ENCODE peak calls at places on chromosomes 1 and 21, in nine cellular contexts. G is sigmoid colon, F is heart left ventricle, Z is right lobe of liver, E is uterus, I is adrenal gland, J is A549, Y is IMR-90, W is transverse colon. L is an unnamed sample.

GRCh38 chr1:38640371-38640770 is 219.2 kb downstream of the RRAGC start:
- DNase-seq in G (no peak), F (no peak), Z (no peak), E (no peak), I (no peak), J (no peak), Y (no peak), W (no peak), L (no peak)

GRCh38 chr21:45826733-45827692 is 154.6 kb upstream of the COL6A1 start:
- DNase-seq in G (no peak), F (no peak), Z (no peak), E (no peak), I (no peak), J (no peak), Y (no peak), W (no peak), L (no peak)

GRCh38 chr21:35259452-35259851 is 210.3 kb upstream of the RUNX1 start:
- DNase-seq in G (no peak), F (no peak), Z (no peak), E (no peak), I (no peak), J (no peak), Y (no peak), W (no peak), L (no peak)

GRCh38 chr1:79532555-79532954 is 526.0 kb upstream of the ADGRL4 start:
- DNase-seq in G (no peak), F (no peak), Z (no peak), E (no peak), I (no peak), J (no peak), Y (no peak), W (no peak), L (no peak)

GRCh38 chr1:218546314-218546713 is 201.2 kb downstream of the TGFB2 start:
- DNase-seq in G (no peak), F (no peak), Z (no peak), E (no peak), I (no peak), J (peak), Y (peak), W (no peak), L (no peak)

GRCh38 chr1:219128957-219129356 is 44.7 kb upstream of the LYPLAL1 start:
- DNase-seq in G (no peak), F (no peak), Z (no peak), E (no peak), I (no peak), J (no peak), Y (no peak), W (no peak), L (no peak)

GRCh38 chr1:87305762-87306161 is 22.9 kb upstream of the LMO4 start:
- DNase-seq in G (no peak), F (no peak), Z (no peak), E (no peak), I (no peak), J (no peak), Y (no peak), W (no peak), L (no peak)

GRCh38 chr1:162899422-162900168 is 38.6 kb upstream of the CCDC190 start:
- DNase-seq in G (no peak), F (no peak), Z (no peak), E (no peak), I (no peak), J (no peak), Y (peak), W (no peak), L (no peak)

GRCh38 chr1:100443739-100444571 is 91.6 kb downstream of the CDC14A start:
- DNase-seq in G (peak), F (no peak), Z (no peak), E (no peak), I (no peak), J (no peak), Y (peak), W (no peak), L (no peak)

GRCh38 chr1:57633881-57634280 is 210.0 kb upstream of the DAB1 start:
- DNase-seq in G (no peak), F (no peak), Z (no peak), E (no peak), I (no peak), J (no peak), Y (no peak), W (no peak), L (no peak)

GRCh38 chr1:242005866-242006565 is 7.1 kb upstream of the MAP1LC3C start:
- DNase-seq in G (no peak), F (no peak), Z (no peak), E (no peak), I (no peak), J (no peak), Y (no peak), W (no peak), L (no peak)

GRCh38 chr1:100989306-100990077 is 36.1 kb downstream of the DPH5 start:
- DNase-seq in G (no peak), F (no peak), Z (no peak), E (no peak), I (no peak), J (no peak), Y (peak), W (no peak), L (no peak)

GRCh38 chr1:219990782-219991510 is 55.4 kb downstream of the EPRS1 start:
- DNase-seq in G (no peak), F (no peak), Z (no peak), E (no peak), I (no peak), J (peak), Y (peak), W (no peak), L (no peak)

GRCh38 chr1:22210176-22210575 is 67.3 kb upstream of the WNT4 start:
- DNase-seq in G (peak), F (no peak), Z (no peak), E (no peak), I (no peak), J (no peak), Y (no peak), W (no peak), L (no peak)

GRCh38 chr1:229671310-229671709 is 45.3 kb downstream of the URB2 start:
- DNase-seq in G (no peak), F (no peak), Z (no peak), E (no peak), I (no peak), J (no peak), Y (no peak), W (no peak), L (no peak)

GRCh38 chr21:28516996-28517592 is 475.6 kb downstream of the LTN1 start:
- DNase-seq in G (peak), F (peak), Z (peak), E (peak), I (peak), J (peak), Y (no peak), W (peak), L (peak)

GRCh38 chr1:197182716-197183115 is 36.2 kb upstream of the ASPM start:
- DNase-seq in G (no peak), F (no peak), Z (no peak), E (no peak), I (no peak), J (no peak), Y (no peak), W (no peak), L (no peak)

GRCh38 chr1:227915564-227916553 is 31.9 kb downstream of the WNT9A start:
- DNase-seq in G (no peak), F (peak), Z (no peak), E (no peak), I (no peak), J (no peak), Y (no peak), W (no peak), L (no peak)

GRCh38 chr21:40841524-40842196 is 5.3 kb downstream of the DSCAM start:
- DNase-seq in G (no peak), F (peak), Z (peak), E (no peak), I (peak), J (peak), Y (no peak), W (no peak), L (no peak)

GRCh38 chr1:22527555-22528296 is 35.6 kb upstream of the EPHA8 start:
- DNase-seq in G (no peak), F (no peak), Z (no peak), E (no peak), I (no peak), J (no peak), Y (no peak), W (no peak), L (no peak)

GRCh38 chr1:104636581-104636980 is 886.9 kb downstream of the AMY1C start:
- DNase-seq in G (no peak), F (no peak), Z (no peak), E (no peak), I (no peak), J (peak), Y (no peak), W (no peak), L (no peak)

GRCh38 chr1:232477728-232478127 is 152.2 kb downstream of the SIPA1L2 start:
- DNase-seq in G (no peak), F (no peak), Z (no peak), E (no peak), I (peak), J (no peak), Y (peak), W (no peak), L (peak)

GRCh38 chr1:236523704-236524141 is at the start of gene LGALS8:
- DNase-seq in G (peak), F (peak), Z (peak), E (peak), I (peak), J (peak), Y (peak), W (peak), L (peak)

GRCh38 chr1:201528631-201529260 is 10.2 kb upstream of the NAV1 start:
- DNase-seq in G (no peak), F (no peak), Z (no peak), E (no peak), I (peak), J (peak), Y (peak), W (no peak), L (no peak)

GRCh38 chr1:116476321-116476720 is 94.5 kb downstream of the CD58 start:
- DNase-seq in G (no peak), F (peak), Z (no peak), E (no peak), I (no peak), J (no peak), Y (no peak), W (peak), L (no peak)

GRCh38 chr1:30933874-30934252 is 25.3 kb upstream of the SDC3 start:
- DNase-seq in G (no peak), F (no peak), Z (no peak), E (no peak), I (no peak), J (peak), Y (peak), W (no peak), L (no peak)

GRCh38 chr1:170568197-170568596 is 36.2 kb downstream of the GORAB start:
- DNase-seq in G (no peak), F (no peak), Z (no peak), E (no peak), I (no peak), J (no peak), Y (no peak), W (no peak), L (no peak)

GRCh38 chr1:10943991-10944730 is 68.3 kb upstream of the TARDBP start:
- DNase-seq in G (no peak), F (no peak), Z (no peak), E (peak), I (peak), J (no peak), Y (no peak), W (peak), L (peak)

GRCh38 chr1:115727706-115728249 is 40.7 kb downstream of the CASQ2 start:
- DNase-seq in G (peak), F (peak), Z (peak), E (peak), I (peak), J (peak), Y (peak), W (peak), L (peak)

GRCh38 chr1:21294266-21295058 is 4.2 kb upstream of the ECE1 start:
- DNase-seq in G (no peak), F (no peak), Z (no peak), E (no peak), I (peak), J (no peak), Y (no peak), W (peak), L (no peak)

GRCh38 chr1:10726355-10726754 is 70.1 kb downstream of the CASZ1 start:
- DNase-seq in G (peak), F (peak), Z (no peak), E (no peak), I (no peak), J (no peak), Y (no peak), W (peak), L (no peak)

GRCh38 chr1:202671388-202671787 is 38.9 kb downstream of the SYT2 start:
- DNase-seq in G (no peak), F (no peak), Z (peak), E (no peak), I (peak), J (no peak), Y (no peak), W (peak), L (no peak)

GRCh38 chr1:8858888-8859706 is 19.4 kb downstream of the ENO1 start:
- DNase-seq in G (no peak), F (no peak), Z (no peak), E (no peak), I (peak), J (peak), Y (peak), W (no peak), L (no peak)

GRCh38 chr1:150263549-150263948 is 5.3 kb downstream of the APH1A start:
- DNase-seq in G (peak), F (no peak), Z (no peak), E (no peak), I (no peak), J (no peak), Y (no peak), W (no peak), L (no peak)
- TF ChIP-seq POLR2A in G (no peak), F (no peak), Z (no peak), E (no peak), I (no peak), J (no peak), Y (no peak), W (no peak), L (no peak)

DNA sequence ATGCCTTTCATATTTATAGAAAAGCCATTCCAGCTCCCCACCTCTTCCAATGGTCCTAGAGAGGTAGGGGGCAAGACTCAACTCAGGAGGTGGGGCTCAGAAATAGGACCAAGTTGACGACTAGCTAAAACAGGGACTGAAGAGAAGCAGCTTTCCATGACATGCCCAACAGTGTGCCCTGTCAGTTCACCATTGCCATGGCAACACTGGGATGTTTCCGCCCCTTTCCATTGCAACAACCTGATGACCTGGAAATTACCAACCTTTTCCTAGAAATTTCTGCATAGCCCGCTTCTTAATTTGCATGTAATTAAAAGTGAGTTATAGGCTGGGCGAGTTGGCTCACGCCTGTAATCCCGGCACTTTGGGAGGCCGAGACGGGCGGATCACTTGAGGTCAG is 22.4 kb upstream of the INTS3 start:
- DNase-seq in G (no peak), F (no peak), Z (no peak), E (no peak), I (no peak), J (no peak), Y (no peak), W (no peak), L (no peak)
- TF ChIP-seq CTCF in G (no peak), F (no peak), Z (no peak), E (no peak), I (no peak), J (no peak), Y (no peak), W (no peak), L (no peak)

GRCh38 chr1:52364235-52364839 is 1.7 kb downstream of the CC2D1B start:
- DNase-seq in G (no peak), F (no peak), Z (no peak), E (no peak), I (no peak), J (no peak), Y (no peak), W (no peak), L (no peak)
- H3K27ac ChIP-seq in G (peak), F (no peak), Z (no peak), E (peak), I (peak), J (peak), Y (peak), W (peak), L (peak)

GRCh38 chr1:243621973-243622372 is 228.1 kb downstream of the AKT3 start:
- DNase-seq in G (no peak), F (no peak), Z (no peak), E (no peak), I (no peak), J (no peak), Y (peak), W (no peak), L (no peak)
- TF ChIP-seq POLR2A in G (no peak), F (no peak), Z (no peak), E (no peak), I (no peak), J (no peak), Y (no peak), W (no peak), L (no peak)

DNA sequence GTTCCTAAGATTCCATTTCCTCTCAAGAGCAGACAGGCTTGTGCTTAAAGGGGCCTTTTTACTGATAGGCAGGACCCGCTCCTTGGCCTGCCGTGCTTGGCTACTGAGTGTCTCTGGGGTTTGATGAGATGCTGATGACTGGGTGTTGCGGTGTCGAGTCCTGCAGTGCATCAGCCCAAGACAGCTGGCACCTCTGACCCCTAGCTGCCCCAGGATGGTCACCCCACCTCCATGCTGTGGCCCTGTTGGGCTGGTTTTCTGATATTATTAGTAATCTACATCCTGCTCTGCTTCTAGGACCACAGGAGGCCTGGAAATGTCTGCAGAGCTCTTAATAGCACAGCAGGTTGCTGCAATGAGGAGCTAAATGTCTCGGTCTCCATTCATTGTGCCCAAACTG is 28.7 kb downstream of the LRRC71 start:
- DNase-seq in G (no peak), F (no peak), Z (no peak), E (no peak), I (peak), J (no peak), Y (no peak), W (no peak), L (no peak)
- TF ChIP-seq CTCF in G (no peak), F (no peak), Z (no peak), E (no peak), I (no peak), J (no peak), Y (no peak), W (no peak), L (no peak)

DNA sequence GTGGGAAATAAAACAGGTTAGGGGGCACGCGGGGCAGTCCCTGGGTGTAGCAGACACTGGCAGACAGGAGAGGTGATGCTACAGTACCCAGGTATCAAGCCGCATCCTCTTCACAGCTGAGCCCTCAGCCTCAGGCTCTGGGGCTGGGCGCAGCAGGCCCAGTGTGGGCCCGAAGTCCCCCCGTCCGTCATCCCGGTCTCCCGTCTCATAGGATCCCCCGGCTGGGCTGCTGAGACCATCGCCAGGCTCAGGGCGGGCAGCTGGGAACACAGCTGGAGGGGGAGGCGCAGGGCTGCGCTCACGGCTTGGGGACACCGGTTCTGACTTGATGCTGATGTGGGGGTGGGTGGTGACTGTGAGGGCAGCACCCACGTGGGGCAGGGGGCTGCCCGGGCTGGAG is 32.7 kb downstream of the MEF2D start:
- DNase-seq in G (no peak), F (no peak), Z (no peak), E (no peak), I (no peak), J (no peak), Y (no peak), W (no peak), L (no peak)
- H3K27ac ChIP-seq in G (peak), F (peak), Z (no peak), E (peak), I (no peak), J (no peak), Y (no peak), W (no peak), L (no peak)

GRCh38 chr1:205121660-205122488 is at the start of gene RBBP5:
- DNase-seq in G (peak), F (peak), Z (peak), E (peak), I (peak), J (peak), Y (peak), W (peak), L (peak)
- TF ChIP-seq POLR2A in G (peak), F (peak), Z (peak), E (peak), I (peak), J (peak), Y (peak), W (peak), L (peak)

GRCh38 chr1:26862781-26863676 is at the start of gene SFN:
- DNase-seq in G (no peak), F (no peak), Z (peak), E (no peak), I (no peak), J (peak), Y (no peak), W (peak), L (no peak)

GRCh38 chr1:26861286-26861701 is 1.7 kb upstream of the SFN start:
- DNase-seq in G (no peak), F (no peak), Z (no peak), E (no peak), I (no peak), J (peak), Y (peak), W (no peak), L (no peak)

GRCh38 chr1:26861889-26862371 is 1.0 kb upstream of the SFN start:
- DNase-seq in G (no peak), F (no peak), Z (no peak), E (no peak), I (no peak), J (no peak), Y (no peak), W (no peak), L (no peak)

GRCh38 chr1:26863677-26864060 is 720 bp downstream of the SFN start:
- DNase-seq in G (no peak), F (no peak), Z (no peak), E (no peak), I (no peak), J (no peak), Y (no peak), W (no peak), L (no peak)

DNA sequence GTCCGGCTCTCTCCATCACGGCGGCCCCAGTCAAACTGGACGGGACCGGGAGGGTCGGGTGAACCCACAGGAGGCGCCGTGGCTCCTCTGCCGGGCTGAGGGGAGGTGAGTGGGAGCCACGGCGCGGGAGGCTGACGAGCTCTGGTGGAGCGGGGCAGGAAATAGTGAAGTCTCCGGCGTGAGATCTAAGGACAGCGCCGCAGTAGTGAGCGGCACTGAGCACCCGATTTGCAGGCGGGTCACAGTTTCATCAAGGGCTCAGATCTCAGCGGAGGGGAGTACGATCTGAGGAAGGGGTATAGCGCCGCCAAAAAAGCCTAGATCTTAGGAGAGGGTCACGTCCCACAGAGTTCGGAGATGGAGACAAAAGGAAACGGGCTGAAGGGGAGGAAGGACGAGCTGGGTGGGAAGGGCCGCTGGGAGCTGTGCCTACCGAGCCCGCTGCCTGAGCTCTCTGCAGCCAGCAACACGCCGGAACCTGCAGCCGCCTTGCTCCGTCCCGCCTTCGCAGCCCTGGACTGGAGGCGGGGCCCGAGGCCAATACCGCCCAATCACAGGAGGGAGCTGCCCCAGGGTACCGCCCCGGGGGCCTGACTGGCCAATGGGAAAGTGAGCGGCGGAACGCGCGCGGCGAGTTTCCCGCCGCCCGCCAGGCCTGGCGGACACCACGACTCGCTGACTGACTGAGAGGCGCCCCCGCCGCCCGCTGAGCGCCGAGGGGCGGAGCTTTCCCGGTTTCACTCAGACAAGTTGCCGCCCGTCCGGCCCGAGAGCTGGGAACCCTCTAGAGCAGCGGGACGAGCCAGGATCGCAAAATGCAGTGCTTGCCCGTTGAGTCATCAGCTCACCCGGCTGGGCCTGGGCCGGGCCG is 1.9 kb downstream of the SFN start:
- DNase-seq in G (peak), F (peak), Z (peak), E (peak), I (peak), J (peak), Y (peak), W (peak), L (peak)
- TF ChIP-seq CTCF in G (no peak), F (no peak), Z (no peak), E (peak), I (no peak), J (no peak), Y (no peak), W (no peak), L (no peak)